ENCODE peak calls at places on chromosomes 5 and 9, in nine cellular contexts. S is lung, P is transverse colon, R is psoas muscle, D is tibial artery, H is neural progenitor cell, O is spleen, V is heart right ventricle, E is A549. W is an unnamed sample.

GRCh38 chr9:134103391-134103998 is 32.4 kb upstream of the WDR5 start:
- DNase-seq in S (no peak), P (no peak), R (no peak), D (no peak), H (no peak), O (no peak), V (no peak), E (no peak), W (no peak)

GRCh38 chr5:6674421-6674820 is 38.8 kb upstream of the TENT4A start:
- DNase-seq in S (no peak), P (no peak), R (no peak), D (no peak), H (no peak), O (no peak), V (no peak), E (no peak), W (no peak)

GRCh38 chr5:60810438-60811085 is 33.5 kb downstream of the ELOVL7 start:
- DNase-seq in S (no peak), P (no peak), R (no peak), D (no peak), H (no peak), O (no peak), V (no peak), E (peak; percentile 57), W (no peak)

GRCh38 chr5:103436112-103436511 is 126.5 kb downstream of the NUDT12 start:
- DNase-seq in S (no peak), P (no peak), R (no peak), D (no peak), H (no peak), O (no peak), V (no peak), E (no peak), W (no peak)

GRCh38 chr9:91515074-91515687 is 91.5 kb upstream of the NFIL3 start:
- DNase-seq in S (no peak), P (no peak), R (no peak), D (no peak), H (no peak), O (no peak), V (peak; percentile 44), E (no peak), W (peak; percentile 78)

GRCh38 chr5:128135286-128135685 is 51.7 kb downstream of the SLC12A2 start:
- DNase-seq in S (no peak), P (no peak), R (no peak), D (no peak), H (no peak), O (no peak), V (no peak), E (no peak), W (no peak)

GRCh38 chr9:114078021-114078780 is at the start of gene AMBP:
- DNase-seq in S (no peak), P (peak; percentile 51), R (no peak), D (peak; percentile 53), H (no peak), O (peak; percentile 61), V (no peak), E (no peak), W (peak; percentile 58)

GRCh38 chr5:6760636-6761035 is 47.4 kb downstream of the TENT4A start:
- DNase-seq in S (no peak), P (no peak), R (peak; percentile 64), D (no peak), H (no peak), O (no peak), V (no peak), E (no peak), W (no peak)

GRCh38 chr5:79985288-79985687 is 5.8 kb downstream of the MTX3 start:
- DNase-seq in S (no peak), P (no peak), R (no peak), D (no peak), H (no peak), O (no peak), V (no peak), E (no peak), W (no peak)

GRCh38 chr9:117763314-117763713 is 59.1 kb downstream of the TLR4 start:
- DNase-seq in S (no peak), P (no peak), R (no peak), D (no peak), H (no peak), O (no peak), V (no peak), E (no peak), W (no peak)

GRCh38 chr5:154712518-154713437 is 42.4 kb upstream of the LARP1 start:
- DNase-seq in S (peak; percentile 63), P (peak; percentile 81), R (no peak), D (no peak), H (no peak), O (no peak), V (no peak), E (no peak), W (peak; percentile 64)

GRCh38 chr9:112338561-112338960 is 5.1 kb upstream of the PTBP3 start:
- DNase-seq in S (no peak), P (peak; percentile 24), R (no peak), D (no peak), H (no peak), O (no peak), V (no peak), E (peak; percentile 66), W (peak; percentile 41)

GRCh38 chr5:74519161-74519571 is 121.4 kb downstream of the ENC1 start:
- DNase-seq in S (no peak), P (no peak), R (no peak), D (no peak), H (no peak), O (no peak), V (no peak), E (no peak), W (peak; percentile 40)

GRCh38 chr5:74526111-74526510 is 114.4 kb downstream of the ENC1 start:
- DNase-seq in S (no peak), P (no peak), R (no peak), D (no peak), H (no peak), O (no peak), V (no peak), E (no peak), W (no peak)

GRCh38 chr5:74519679-74520078 is 120.8 kb downstream of the ENC1 start:
- DNase-seq in S (no peak), P (no peak), R (no peak), D (no peak), H (no peak), O (no peak), V (no peak), E (no peak), W (no peak)

GRCh38 chr5:74517700-74518099 is 122.8 kb downstream of the ENC1 start:
- DNase-seq in S (no peak), P (no peak), R (no peak), D (no peak), H (no peak), O (no peak), V (peak; percentile 22), E (no peak), W (no peak)

GRCh38 chr5:74521401-74521800 is 119.1 kb downstream of the ENC1 start:
- DNase-seq in S (no peak), P (no peak), R (no peak), D (no peak), H (no peak), O (no peak), V (no peak), E (no peak), W (no peak)
- H3K9me3 ChIP-seq in S (peaks cover 4% of the 10 kb centered on the region), P (no peaks in the 10 kb centered on the region), R (no peaks in the 10 kb centered on the region), D (no peaks in the 10 kb centered on the region), H (peaks cover 12% of the 10 kb centered on the region), O (peaks cover 22% of the 10 kb centered on the region), V (peaks cover 16% of the 10 kb centered on the region), E (peaks cover 19% of the 10 kb centered on the region), W (no peaks in the 10 kb centered on the region)

GRCh38 chr5:180844858-180845257 is 16.2 kb downstream of the ZFP62 start:
- DNase-seq in S (no peak), P (no peak), R (no peak), D (no peak), H (no peak), O (no peak), V (no peak), E (no peak), W (no peak)

GRCh38 chr5:180848878-180849277 is 12.2 kb downstream of the ZFP62 start:
- DNase-seq in S (no peak), P (no peak), R (no peak), D (no peak), H (no peak), O (no peak), V (no peak), E (no peak), W (no peak)

GRCh38 chr5:180848265-180848664 is 12.8 kb downstream of the ZFP62 start:
- DNase-seq in S (no peak), P (no peak), R (no peak), D (no peak), H (no peak), O (no peak), V (no peak), E (no peak), W (no peak)

GRCh38 chr5:180844432-180844831 is 16.6 kb downstream of the ZFP62 start:
- DNase-seq in S (no peak), P (no peak), R (no peak), D (no peak), H (no peak), O (no peak), V (no peak), E (no peak), W (no peak)

DNA sequence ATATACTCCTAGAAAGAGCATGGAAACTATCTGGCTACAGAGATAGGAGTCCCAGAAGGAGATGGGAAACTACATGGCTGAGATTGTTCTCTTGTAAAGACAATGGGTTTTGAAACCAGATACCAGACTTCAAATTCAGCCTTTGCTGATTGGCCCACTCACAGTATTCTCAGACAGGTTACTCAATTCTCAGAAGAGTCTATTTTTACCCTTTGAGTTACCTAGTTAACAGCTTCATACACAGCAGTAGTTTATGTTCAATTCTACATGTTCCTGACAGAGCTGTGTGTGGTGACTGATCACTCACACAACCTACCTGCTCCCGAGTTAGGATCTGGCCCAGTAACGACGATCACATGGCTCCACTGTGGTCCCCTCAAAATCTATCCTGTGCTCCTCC is 14.0 kb downstream of the ZFP62 start:
- DNase-seq in S (no peak), P (no peak), R (no peak), D (no peak), H (no peak), O (no peak), V (no peak), E (no peak), W (no peak)
- H3K9me3 ChIP-seq in S (peaks cover 9% of the 10 kb centered on the region), P (peaks cover 38% of the 10 kb centered on the region), R (no peaks in the 10 kb centered on the region), D (peaks cover 38% of the 10 kb centered on the region), H (peaks cover 49% of the 10 kb centered on the region), O (peaks cover 29% of the 10 kb centered on the region), V (peaks cover 20% of the 10 kb centered on the region), E (peaks cover 91% of the 10 kb centered on the region), W (peaks cover 35% of the 10 kb centered on the region)

GRCh38 chr5:178994580-178995340 is at the start of gene GRM6:
- DNase-seq in S (no peak), P (no peak), R (no peak), D (no peak), H (peak; percentile 73), O (no peak), V (no peak), E (no peak), W (no peak)
- H3K9me3 ChIP-seq in S (peaks cover 40% of the 10 kb centered on the region), P (peaks cover 5% of the 10 kb centered on the region), R (no peaks in the 10 kb centered on the region), D (peaks cover 18% of the 10 kb centered on the region), H (no peaks in the 10 kb centered on the region), O (peaks cover 13% of the 10 kb centered on the region), V (peaks cover 12% of the 10 kb centered on the region), E (peaks cover 13% of the 10 kb centered on the region), W (no peaks in the 10 kb centered on the region)

DNA sequence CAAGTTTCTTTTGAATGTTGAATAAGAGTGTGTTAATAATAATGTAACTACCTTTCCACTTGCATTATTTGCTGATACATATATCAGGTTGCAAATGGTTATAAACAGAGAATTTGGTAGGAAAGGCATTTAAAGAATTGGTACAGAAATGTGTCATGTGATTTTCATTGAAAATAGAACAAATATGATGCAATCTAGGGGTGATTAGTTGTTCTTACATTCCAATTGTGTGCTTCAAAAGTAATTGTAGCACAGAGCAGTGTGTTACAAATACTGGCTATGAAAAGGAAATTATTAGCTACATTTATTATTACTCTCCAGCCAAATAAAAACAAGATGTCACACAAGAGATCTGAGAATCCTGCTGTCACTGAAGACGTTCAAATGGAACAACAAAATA is 61.8 kb upstream of the PRDM9 start:
- DNase-seq in S (no peak), P (no peak), R (no peak), D (no peak), H (no peak), O (no peak), V (no peak), E (no peak), W (no peak)
- H3K9me3 ChIP-seq in S (no peaks in the 10 kb centered on the region), P (no peaks in the 10 kb centered on the region), R (no peaks in the 10 kb centered on the region), D (no peaks in the 10 kb centered on the region), H (no peaks in the 10 kb centered on the region), O (no peaks in the 10 kb centered on the region), V (no peaks in the 10 kb centered on the region), E (no peaks in the 10 kb centered on the region), W (no peaks in the 10 kb centered on the region)

W was measured in hepatocyte.